ENCODE peak calls at places on chromosomes 12 and 14, in six cellular contexts. V is mesendoderm, E is mesenchymal stem cell, O is IMR-90, B is H9, C is H1. J is an unnamed sample.

GRCh38 chr12:130632582-130633174 is 83.4 kb downstream of the RIMBP2 start:
- DNase-seq in C (no peak), V (no peak), B (no peak), O (no peak), E (no peak), J (no peak)

GRCh38 chr12:29004066-29004935 is 144.8 kb upstream of the FAR2 start:
- DNase-seq in B (no peak), V (no peak), E (no peak), O (no peak), C (no peak), J (no peak)

GRCh38 chr12:119751961-119752360 is 84.0 kb downstream of the PRKAB1 start:
- DNase-seq in E (no peak), O (no peak), B (no peak), C (no peak), V (no peak), J (no peak)

GRCh38 chr12:34295366-34296142 is 273.3 kb downstream of the ALG10 start:
- DNase-seq in B (no peak), E (no peak), V (no peak), C (no peak), O (no peak), J (no peak)

GRCh38 chr12:34190054-34190453 is 167.8 kb downstream of the ALG10 start:
- DNase-seq in V (no peak), O (no peak), E (no peak), C (no peak), B (no peak), J (no peak)

GRCh38 chr14:44162197-44162596 is 344.9 kb downstream of the FSCB start:
- DNase-seq in E (peak), B (no peak), C (no peak), V (peak), O (no peak), J (no peak)

GRCh38 chr12:95608252-95609033 is 57.2 kb upstream of the USP44 start:
- DNase-seq in E (peak), V (no peak), B (peak), O (peak), C (peak), J (no peak)

GRCh38 chr14:63632932-63633514 is 8.6 kb downstream of the WDR89 start:
- DNase-seq in C (no peak), V (no peak), O (peak), B (no peak), E (peak), J (no peak)

GRCh38 chr12:111361717-111362576 is 6.9 kb downstream of the PHETA1 start:
- DNase-seq in O (no peak), B (no peak), C (no peak), E (no peak), V (no peak), J (no peak)

GRCh38 chr14:34981743-34982420 is 910 bp upstream of the SRP54 start:
- DNase-seq in C (no peak), E (peak), O (peak), V (peak), B (no peak), J (no peak)

GRCh38 chr14:91185721-91186120 is 58.8 kb downstream of the GPR68 start:
- DNase-seq in O (peak), C (no peak), V (no peak), B (no peak), E (no peak), J (no peak)

GRCh38 chr14:103483600-103483999 is 39.0 kb downstream of the CKB start:
- DNase-seq in E (peak), C (no peak), O (peak), V (no peak), B (no peak), J (no peak)

GRCh38 chr12:74119811-74120362 is 417.7 kb upstream of the ATXN7L3B start:
- DNase-seq in B (no peak), E (peak), V (no peak), O (no peak), C (no peak), J (no peak)

GRCh38 chr12:81022531-81022930 is 55.3 kb upstream of the ACSS3 start:
- DNase-seq in O (no peak), V (no peak), B (no peak), C (no peak), E (no peak), J (no peak)

GRCh38 chr12:40164034-40164433 is 58.2 kb upstream of the SLC2A13 start:
- DNase-seq in B (no peak), C (no peak), V (peak), O (no peak), E (no peak), J (no peak)

GRCh38 chr14:89667983-89668382 is 250.9 kb upstream of the FOXN3 start:
- DNase-seq in B (no peak), V (peak), E (peak), C (no peak), O (peak), J (no peak)

GRCh38 chr12:132775502-132776233 is 14.0 kb upstream of the ANKLE2 start:
- DNase-seq in B (no peak), E (no peak), C (no peak), O (no peak), V (no peak), J (no peak)

GRCh38 chr14:89588840-89589296 is 171.8 kb upstream of the FOXN3 start:
- DNase-seq in E (no peak), C (no peak), O (no peak), V (no peak), B (no peak), J (no peak)

GRCh38 chr12:98002887-98003493 is 512.4 kb upstream of the TMPO start:
- DNase-seq in B (peak), O (peak), E (peak), V (peak), C (peak), J (peak)

GRCh38 chr12:119082496-119082895 is 96.2 kb upstream of the HSPB8 start:
- DNase-seq in C (no peak), E (no peak), V (no peak), O (no peak), B (no peak), J (no peak)

GRCh38 chr14:95533822-95534221 is 1.0 kb upstream of the GLRX5 start:
- DNase-seq in V (peak), E (no peak), C (no peak), B (no peak), O (no peak), J (no peak)

GRCh38 chr14:30214456-30215090 is 286.9 kb upstream of the PRKD1 start:
- DNase-seq in E (peak), O (peak), V (peak), B (no peak), C (no peak), J (peak)

GRCh38 chr12:19369691-19370148 is 69.6 kb upstream of the AEBP2 start:
- DNase-seq in B (no peak), O (peak), C (no peak), V (no peak), E (no peak), J (no peak)

GRCh38 chr14:23494223-23494622 is 24.7 kb downstream of the NGDN start:
- DNase-seq in E (no peak), B (peak), C (no peak), V (peak), O (peak), J (peak)

GRCh38 chr14:21352587-21352986 is 31.2 kb downstream of the SUPT16H start:
- DNase-seq in C (no peak), E (no peak), V (no peak), B (no peak), O (no peak), J (no peak)

GRCh38 chr14:68937790-68938514 is 41.1 kb downstream of the ACTN1 start:
- DNase-seq in E (no peak), O (no peak), C (no peak), B (peak), V (peak), J (no peak)

GRCh38 chr14:78178971-78179370 is 8.8 kb downstream of the NRXN3 start:
- DNase-seq in B (no peak), E (no peak), V (no peak), O (no peak), C (no peak), J (no peak)

GRCh38 chr14:78178071-78178470 is 7.9 kb downstream of the NRXN3 start:
- DNase-seq in B (no peak), O (no peak), E (no peak), C (no peak), V (no peak), J (no peak)

GRCh38 chr14:78184151-78184550 is 14.0 kb downstream of the NRXN3 start:
- DNase-seq in E (no peak), C (no peak), V (no peak), B (no peak), O (no peak), J (no peak)

GRCh38 chr14:78181270-78181669 is 11.1 kb downstream of the NRXN3 start:
- DNase-seq in E (no peak), C (no peak), V (no peak), O (no peak), B (no peak), J (no peak)

DNA sequence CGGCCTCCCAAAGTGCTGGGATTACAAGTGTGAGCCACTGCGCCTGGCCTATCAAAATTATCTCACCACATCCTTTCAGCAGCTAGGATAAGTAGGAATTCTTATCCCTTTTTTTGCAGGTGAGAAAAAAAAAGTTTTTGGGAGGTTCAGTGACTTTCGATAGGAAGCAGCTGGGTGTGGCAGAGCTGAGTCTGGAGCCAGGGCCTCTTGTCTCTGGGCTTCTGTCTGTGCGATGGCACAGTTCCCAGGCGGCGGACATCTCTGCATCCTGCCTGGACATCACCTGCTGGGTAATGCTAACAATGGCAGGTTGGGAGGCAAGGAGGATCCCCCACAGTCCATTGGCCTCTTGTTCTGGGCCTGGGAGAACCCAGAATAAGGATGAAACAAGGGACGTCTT is 12.5 kb downstream of the NRXN3 start:
- DNase-seq in B (no peak), C (no peak), V (no peak), O (no peak), E (no peak), J (no peak)
- H2BK15ac ChIP-seq in B (no peak), C (no peak), V (no peak), O (no peak), E (no peak), J (no peak)

DNA sequence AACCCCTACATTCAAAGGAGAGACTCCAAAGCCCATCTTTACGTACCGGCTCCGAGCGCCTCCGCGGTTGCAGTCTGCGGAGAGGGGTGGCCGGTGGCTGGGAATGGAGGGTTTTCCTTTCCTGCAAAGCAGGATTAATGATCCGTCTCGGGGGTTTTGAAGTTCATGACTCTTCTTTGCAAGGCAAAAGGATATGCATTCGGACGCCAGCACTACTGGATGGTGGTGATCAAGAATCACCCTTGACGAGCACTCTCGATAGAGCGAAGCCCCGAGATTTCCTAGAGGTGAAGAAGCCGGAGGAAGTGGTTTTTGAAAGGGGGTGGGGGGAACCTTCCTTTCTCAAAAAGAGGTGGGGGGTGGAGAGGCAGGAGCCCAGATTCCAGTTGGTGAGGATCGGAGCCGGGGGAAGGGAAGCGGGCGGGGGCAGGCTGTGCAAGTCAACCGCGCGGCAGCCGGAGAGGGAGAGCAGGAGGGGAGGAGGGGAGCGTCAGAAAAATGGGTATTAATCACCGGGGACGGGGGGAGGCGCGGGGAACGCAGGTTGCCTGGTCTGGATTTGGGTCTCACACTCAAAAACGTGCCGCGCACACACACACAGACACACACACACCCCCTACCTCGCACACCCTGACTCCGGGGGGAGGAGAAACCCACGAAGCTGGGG is at the start of gene GRIN2B:
- DNase-seq in V (peak), E (no peak), O (no peak), B (peak), C (no peak), J (no peak)
- H3K23ac ChIP-seq in V (no peak), E (no peak), O (no peak), B (no peak), C (no peak), J (no peak)

GRCh38 chr12:6851153-6851920 is at the start of gene CDCA3:
- DNase-seq in B (peak), O (peak), E (peak), V (peak), C (no peak), J (peak)
- H3K4ac ChIP-seq in B (no peak), O (peak), E (peak), V (peak), C (peak), J (no peak)

GRCh38 chr14:98926802-98927201 is 345.2 kb downstream of the BCL11B start:
- DNase-seq in E (no peak), C (no peak), V (no peak), O (no peak), B (no peak), J (no peak)
- H2BK15ac ChIP-seq in E (no peak), C (no peak), V (no peak), O (no peak), B (no peak), J (no peak)

GRCh38 chr12:112929715-112930114 is 8.6 kb upstream of the OAS3 start:
- DNase-seq in C (no peak), E (no peak), B (no peak), O (no peak), V (no peak), J (no peak)
- H3K23ac ChIP-seq in C (no peak), E (no peak), B (no peak), O (no peak), V (no peak), J (no peak)

GRCh38 chr12:4649358-4649661 is 396 bp downstream of the NDUFA9 start:
- DNase-seq in O (no peak), B (no peak), V (no peak), E (no peak), C (no peak), J (no peak)
- H3K4ac ChIP-seq in O (peak), B (no peak), V (no peak), E (no peak), C (no peak), J (no peak)

J was measured in neuronal stem cell.